ENCODE peak calls at places on chromosomes 13 and 19, in five cellular contexts. One of them, this sample, is unnamed.

GRCh38 chr13:48210178-48210577 is 22.8 kb upstream of the ITM2B start:
- DNase-seq in GM06990: peak
- DNase-seq in OCI-LY7: no peak
- DNase-seq in A549: peak
- DNase-seq in lower lobe of right lung: no peak
- DNase-seq in this sample: no peak

GRCh38 chr13:21998279-21998678 is 327.4 kb downstream of the FGF9 start:
- DNase-seq in GM06990: no peak
- DNase-seq in OCI-LY7: no peak
- DNase-seq in lower lobe of right lung: no peak
- DNase-seq in A549: no peak
- DNase-seq in this sample: no peak

GRCh38 chr13:95535243-95535642 is 17.3 kb upstream of the CLDN10 start:
- DNase-seq in GM06990: no peak
- DNase-seq in lower lobe of right lung: no peak
- DNase-seq in OCI-LY7: no peak
- DNase-seq in A549: peak
- DNase-seq in this sample: no peak

GRCh38 chr13:106182404-106182803 is 353.1 kb downstream of the EFNB2 start:
- DNase-seq in lower lobe of right lung: no peak
- DNase-seq in OCI-LY7: no peak
- DNase-seq in A549: peak
- DNase-seq in GM06990: no peak
- DNase-seq in this sample: no peak

GRCh38 chr13:47332149-47332548 is 435.3 kb upstream of the HTR2A start:
- DNase-seq in OCI-LY7: no peak
- DNase-seq in A549: no peak
- DNase-seq in GM06990: no peak
- DNase-seq in lower lobe of right lung: no peak
- DNase-seq in this sample: no peak

GRCh38 chr19:57566396-57567256 is 7.0 kb upstream of the ZNF550 start:
- DNase-seq in GM06990: no peak
- DNase-seq in A549: peak
- DNase-seq in OCI-LY7: peak
- DNase-seq in lower lobe of right lung: no peak
- DNase-seq in this sample: no peak

GRCh38 chr13:111360452-111360851 is 40.0 kb downstream of the TEX29 start:
- DNase-seq in lower lobe of right lung: no peak
- DNase-seq in A549: no peak
- DNase-seq in GM06990: no peak
- DNase-seq in OCI-LY7: no peak
- DNase-seq in this sample: no peak

GRCh38 chr13:44368062-44368591 is 5.5 kb upstream of the SERP2 start:
- DNase-seq in lower lobe of right lung: no peak
- DNase-seq in GM06990: no peak
- DNase-seq in OCI-LY7: no peak
- DNase-seq in A549: peak
- DNase-seq in this sample: no peak

GRCh38 chr19:38650911-38651584 is 3.6 kb downstream of the ACTN4 start:
- DNase-seq in A549: peak
- DNase-seq in OCI-LY7: no peak
- DNase-seq in GM06990: no peak
- DNase-seq in lower lobe of right lung: no peak
- DNase-seq in this sample: no peak

GRCh38 chr13:109494955-109495354 is 291.4 kb downstream of the IRS2 start:
- DNase-seq in OCI-LY7: no peak
- DNase-seq in GM06990: no peak
- DNase-seq in lower lobe of right lung: no peak
- DNase-seq in A549: peak
- DNase-seq in this sample: no peak

GRCh38 chr13:109497917-109498316 is 288.5 kb downstream of the IRS2 start:
- DNase-seq in OCI-LY7: no peak
- DNase-seq in lower lobe of right lung: no peak
- DNase-seq in A549: no peak
- DNase-seq in GM06990: no peak
- DNase-seq in this sample: no peak

GRCh38 chr13:109496216-109496615 is 290.2 kb downstream of the IRS2 start:
- DNase-seq in GM06990: no peak
- DNase-seq in OCI-LY7: no peak
- DNase-seq in lower lobe of right lung: no peak
- DNase-seq in A549: no peak
- DNase-seq in this sample: no peak

GRCh38 chr13:109500146-109500773 is 286.1 kb downstream of the IRS2 start:
- DNase-seq in OCI-LY7: no peak
- DNase-seq in GM06990: no peak
- DNase-seq in A549: peak
- DNase-seq in lower lobe of right lung: no peak
- DNase-seq in this sample: no peak
- TF ChIP-seq CTCF in OCI-LY7: no peak
- TF ChIP-seq CTCF in GM06990: no peak
- TF ChIP-seq CTCF in A549: no peak
- TF ChIP-seq CTCF in lower lobe of right lung: no peak
- TF ChIP-seq CTCF in this sample: no peak

GRCh38 chr13:81929988-81930387 is 1589.1 kb upstream of the SPRY2 start:
- DNase-seq in GM06990: no peak
- DNase-seq in A549: peak
- DNase-seq in OCI-LY7: no peak
- DNase-seq in lower lobe of right lung: no peak
- DNase-seq in this sample: no peak
- TF ChIP-seq CTCF in GM06990: no peak
- TF ChIP-seq CTCF in A549: no peak
- TF ChIP-seq CTCF in OCI-LY7: peak
- TF ChIP-seq CTCF in lower lobe of right lung: peak
- TF ChIP-seq CTCF in this sample: peak

DNA sequence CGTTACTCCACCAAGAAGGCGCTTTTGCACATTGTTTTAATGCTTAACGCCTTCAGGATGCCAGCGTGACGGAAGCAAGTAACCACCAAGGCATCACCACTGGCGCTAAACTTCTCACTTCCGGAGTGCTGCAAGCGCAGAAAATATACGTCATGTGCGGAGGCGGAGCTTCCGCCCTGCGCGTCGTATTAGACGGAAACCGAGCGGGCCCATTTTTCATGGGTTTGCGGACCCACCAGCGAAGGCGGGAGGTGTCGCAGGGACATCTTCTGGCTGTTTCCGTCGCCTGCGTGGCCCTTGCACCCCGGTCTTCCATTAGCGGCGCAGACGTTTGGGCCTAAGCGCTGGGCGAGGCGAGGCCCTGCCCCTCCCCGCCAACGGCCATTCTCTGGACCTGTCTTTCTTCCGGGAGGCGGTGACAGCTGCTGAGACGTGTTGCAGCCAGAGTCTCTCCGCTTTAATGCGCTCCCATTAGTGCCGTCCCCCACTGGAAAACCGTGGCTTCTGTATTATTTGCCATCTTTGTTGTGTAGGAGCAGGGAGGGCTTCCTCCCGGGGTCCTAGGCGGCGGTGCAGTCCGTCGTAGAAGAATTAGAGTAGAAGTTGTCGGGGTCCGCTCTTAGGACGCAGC is at the start of gene ERCC5:
- DNase-seq in lower lobe of right lung: peak
- DNase-seq in GM06990: peak
- DNase-seq in A549: peak
- DNase-seq in OCI-LY7: peak
- DNase-seq in this sample: peak
- TF ChIP-seq CTCF in lower lobe of right lung: no peak
- TF ChIP-seq CTCF in GM06990: no peak
- TF ChIP-seq CTCF in A549: no peak
- TF ChIP-seq CTCF in OCI-LY7: no peak
- TF ChIP-seq CTCF in this sample: no peak

GRCh38 chr19:6556043-6556449 is 25.2 kb downstream of the TNFSF9 start:
- DNase-seq in lower lobe of right lung: no peak
- DNase-seq in A549: no peak
- DNase-seq in OCI-LY7: no peak
- DNase-seq in GM06990: no peak
- DNase-seq in this sample: no peak

GRCh38 chr19:6556480-6556879 is 25.7 kb downstream of the TNFSF9 start:
- DNase-seq in A549: no peak
- DNase-seq in OCI-LY7: no peak
- DNase-seq in lower lobe of right lung: no peak
- DNase-seq in GM06990: peak
- DNase-seq in this sample: no peak

GRCh38 chr19:6551091-6551490 is 20.3 kb downstream of the TNFSF9 start:
- DNase-seq in A549: no peak
- DNase-seq in GM06990: no peak
- DNase-seq in lower lobe of right lung: no peak
- DNase-seq in OCI-LY7: no peak
- DNase-seq in this sample: no peak

DNA sequence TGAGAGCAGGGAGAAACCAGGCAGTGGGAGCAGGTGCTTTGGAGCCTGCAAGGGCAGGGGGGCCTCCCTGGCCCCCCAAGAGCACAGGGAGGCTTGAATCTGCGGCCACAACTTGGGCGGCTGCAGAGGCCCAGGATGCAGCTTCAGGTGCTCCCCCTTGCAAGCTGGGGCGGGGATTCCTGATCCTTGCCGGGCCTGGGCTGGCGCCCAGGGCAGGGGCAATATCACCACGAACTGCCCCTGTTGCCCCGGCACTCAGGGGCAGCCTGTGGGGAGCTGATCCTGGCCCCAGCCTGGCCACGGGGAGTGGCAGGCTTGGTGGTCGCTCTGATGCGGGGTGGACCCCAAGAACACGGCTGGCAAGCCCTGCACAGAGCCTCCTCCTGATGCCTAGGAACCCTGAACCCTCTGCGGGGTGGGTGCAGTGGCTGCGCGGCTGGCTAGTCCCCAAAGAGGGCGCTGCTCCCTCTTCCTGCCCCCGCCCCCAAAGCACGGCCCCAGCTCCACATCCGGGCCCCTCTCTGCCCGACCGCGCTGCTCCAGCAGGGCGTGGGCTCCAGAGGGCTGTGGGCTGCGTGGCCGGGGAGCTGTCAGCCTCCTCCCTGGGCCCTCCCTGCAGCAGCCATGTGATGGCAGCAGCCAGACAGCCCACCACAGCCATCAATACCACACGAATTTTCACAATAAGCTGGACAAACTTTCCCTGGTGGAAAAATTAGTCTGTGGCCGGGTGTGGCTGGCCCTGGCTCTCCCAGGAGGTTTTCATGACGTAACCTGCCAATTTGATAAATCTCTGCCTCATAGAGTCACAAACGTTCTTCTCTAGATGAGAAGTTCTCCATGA is 21.0 kb downstream of the TNFSF9 start:
- DNase-seq in GM06990: peak
- DNase-seq in OCI-LY7: no peak
- DNase-seq in lower lobe of right lung: peak
- DNase-seq in A549: peak
- DNase-seq in this sample: peak
- TF ChIP-seq CTCF in GM06990: peak
- TF ChIP-seq CTCF in OCI-LY7: peak
- TF ChIP-seq CTCF in lower lobe of right lung: peak
- TF ChIP-seq CTCF in A549: peak
- TF ChIP-seq CTCF in this sample: no peak

GRCh38 chr13:70235565-70235964 is 127.3 kb upstream of the KLHL1 start:
- DNase-seq in lower lobe of right lung: no peak
- DNase-seq in A549: no peak
- DNase-seq in OCI-LY7: no peak
- DNase-seq in GM06990: no peak
- DNase-seq in this sample: no peak

DNA sequence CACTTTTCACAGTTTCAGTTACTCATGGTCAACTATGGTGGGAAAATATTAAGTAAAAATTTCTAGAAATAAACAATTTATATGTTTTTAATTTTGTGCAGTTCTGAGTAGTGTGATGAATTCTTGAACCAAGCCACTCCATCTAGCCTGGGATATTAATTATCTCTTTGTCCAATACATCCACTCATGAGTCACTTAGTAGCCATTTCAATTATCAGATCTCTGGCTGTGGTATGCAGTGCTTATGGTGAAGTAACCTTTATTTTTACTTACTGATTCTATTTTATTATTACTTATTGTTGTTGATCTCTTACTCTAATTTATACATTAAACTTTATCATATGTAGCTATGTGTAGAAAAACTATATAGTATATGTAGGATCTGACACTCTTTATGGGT is 128.9 kb upstream of the KLHL1 start:
- DNase-seq in lower lobe of right lung: no peak
- DNase-seq in A549: no peak
- DNase-seq in OCI-LY7: no peak
- DNase-seq in GM06990: no peak
- DNase-seq in this sample: no peak
- TF ChIP-seq CTCF in lower lobe of right lung: no peak
- TF ChIP-seq CTCF in A549: no peak
- TF ChIP-seq CTCF in OCI-LY7: no peak
- TF ChIP-seq CTCF in GM06990: no peak
- TF ChIP-seq CTCF in this sample: no peak

GRCh38 chr13:49220035-49220855 is at the start of gene MLNR:
- DNase-seq in A549: peak
- DNase-seq in OCI-LY7: no peak
- DNase-seq in GM06990: peak
- DNase-seq in lower lobe of right lung: peak
- DNase-seq in this sample: peak
- TF ChIP-seq CTCF in A549: peak
- TF ChIP-seq CTCF in OCI-LY7: no peak
- TF ChIP-seq CTCF in GM06990: peak
- TF ChIP-seq CTCF in lower lobe of right lung: peak
- TF ChIP-seq CTCF in this sample: peak

GRCh38 chr13:31050486-31051400 is 111.0 kb downstream of the HSPH1 start:
- DNase-seq in GM06990: no peak
- DNase-seq in A549: no peak
- DNase-seq in OCI-LY7: no peak
- DNase-seq in lower lobe of right lung: no peak
- DNase-seq in this sample: no peak
- TF ChIP-seq CTCF in GM06990: no peak
- TF ChIP-seq CTCF in A549: no peak
- TF ChIP-seq CTCF in OCI-LY7: peak
- TF ChIP-seq CTCF in lower lobe of right lung: no peak
- TF ChIP-seq CTCF in this sample: no peak